ENCODE peak calls at places on chromosomes 16 and 17, in ten cellular contexts. T is NCI-H524 treated with DMSO at 0.1 percent for 48 hours; N is prostate gland; U is astrocyte of the hippocampus; G is CD4-positive, alpha-beta T cell; C is NCI-H1092; Q is OCI-LY7; E is iris pigment epithelial cell; X is GM03348; L is stimulated activated CD8-positive, alpha-beta memory T cell treated with anti-CD3 and anti-CD28 coated beads, Interleukin-4, amount 100 ng/mL, for 1 hour. J is an unnamed sample.

GRCh38 chr16:82761858-82762257 is 135.1 kb downstream of the CDH13 start:
- DNase-seq in T (no peak), N (no peak), U (peak), G (no peak), C (no peak), Q (no peak), E (peak), X (peak), L (no peak), J (no peak)

GRCh38 chr16:77788196-77789084 is at the start of gene VAT1L:
- DNase-seq in T (no peak), N (no peak), U (peak), G (no peak), C (no peak), Q (no peak), E (peak), X (peak), L (no peak), J (no peak)

GRCh38 chr16:1792836-1793577 is 498 bp downstream of the IGFALS start:
- DNase-seq in T (no peak), N (no peak), U (no peak), G (no peak), C (no peak), Q (no peak), E (no peak), X (no peak), L (no peak), J (no peak)

GRCh38 chr17:55795098-55795497 is 44.2 kb downstream of the PCTP start:
- DNase-seq in T (no peak), N (no peak), U (no peak), G (no peak), C (no peak), Q (no peak), E (no peak), X (no peak), L (no peak), J (peak)

GRCh38 chr16:89720859-89721643 is at the start of the genes VPS9D1 and ZNF276:
- DNase-seq in T (no peak), N (peak), U (peak), G (peak), C (peak), Q (peak), E (peak), X (peak), L (peak), J (peak)

GRCh38 chr17:17156107-17156506 is 50.0 kb downstream of the PLD6 start:
- DNase-seq in T (no peak), N (peak), U (peak), G (no peak), C (no peak), Q (no peak), E (peak), X (peak), L (no peak), J (peak)

GRCh38 chr17:36934759-36935630 is 2.3 kb upstream of the LHX1 start:
- DNase-seq in T (no peak), N (no peak), U (peak), G (no peak), C (no peak), Q (no peak), E (no peak), X (no peak), L (no peak), J (no peak)

GRCh38 chr16:3256146-3256875 is at the start of gene MEFV:
- DNase-seq in T (no peak), N (no peak), U (peak), G (no peak), C (no peak), Q (no peak), E (peak), X (no peak), L (no peak), J (no peak)

J was measured in DMS79.